ENCODE peak calls at places on chromosomes 13 and 19, in four cellular contexts. J is lung; A is heart right ventricle; R is CD8-positive, alpha-beta memory T cell. W is an unnamed sample.
A peak's percentile ranks its signal among the peaks of the same experiment; 100 is the strongest.

GRCh38 chr13:88031980-88032562 is 360.9 kb downstream of the SLITRK5 start:
- DNase-seq in J (no peak), A (no peak), R (no peak), W (no peak)

GRCh38 chr13:114050536-114051450 is 76.9 kb upstream of the C13orf46 start:
- DNase-seq in J (no peak), A (no peak), R (no peak), W (no peak)

GRCh38 chr19:1438035-1438932 is at the start of gene RPS15:
- DNase-seq in J (peak; percentile 95), A (peak; percentile 97), R (peak; percentile 94), W (peak; percentile 96)

GRCh38 chr13:41854758-41855157 is 106.2 kb downstream of the VWA8 start:
- DNase-seq in J (no peak), A (no peak), R (no peak), W (no peak)

GRCh38 chr13:65293530-65294198 is 1936.5 kb downstream of the PCDH9 start:
- DNase-seq in J (no peak), A (no peak), R (no peak), W (no peak)

GRCh38 chr19:53992211-53992610 is 774 bp downstream of the CACNG6 start:
- DNase-seq in J (no peak), A (no peak), R (no peak), W (no peak)

GRCh38 chr19:4352701-4353121 is 9.3 kb downstream of the MPND start:
- DNase-seq in J (no peak), A (no peak), R (peak; percentile 50), W (peak; percentile 30)

GRCh38 chr13:26011996-26012688 is 39.7 kb downstream of the SHISA2 start:
- DNase-seq in J (peak; percentile 41), A (peak; percentile 19), R (peak; percentile 26), W (peak; percentile 47)

GRCh38 chr19:8526345-8527062 is 12.5 kb upstream of the ZNF414 start:
- DNase-seq in J (peak; percentile 92), A (peak; percentile 91), R (no peak), W (no peak)

GRCh38 chr13:97112451-97113152 is 109.5 kb upstream of the MBNL2 start:
- DNase-seq in J (no peak), A (no peak), R (no peak), W (no peak)

GRCh38 chr19:55146078-55146647 is 2.8 kb downstream of the TNNT1 start:
- DNase-seq in J (no peak), A (no peak), R (no peak), W (no peak)

GRCh38 chr19:55491546-55492360 is 3.5 kb downstream of the SSC5D start:
- DNase-seq in J (no peak), A (no peak), R (no peak), W (no peak)

GRCh38 chr19:31285744-31286143 is 63.5 kb downstream of the TSHZ3 start:
- DNase-seq in J (no peak), A (no peak), R (no peak), W (no peak)

GRCh38 chr19:47049307-47049700 is 880 bp upstream of the TMEM160 start:
- DNase-seq in J (no peak), A (no peak), R (no peak), W (no peak)

GRCh38 chr19:14059093-14059480 is 2.8 kb downstream of the PALM3 start:
- DNase-seq in J (no peak), A (no peak), R (peak; percentile 34), W (peak; percentile 43)

DNA sequence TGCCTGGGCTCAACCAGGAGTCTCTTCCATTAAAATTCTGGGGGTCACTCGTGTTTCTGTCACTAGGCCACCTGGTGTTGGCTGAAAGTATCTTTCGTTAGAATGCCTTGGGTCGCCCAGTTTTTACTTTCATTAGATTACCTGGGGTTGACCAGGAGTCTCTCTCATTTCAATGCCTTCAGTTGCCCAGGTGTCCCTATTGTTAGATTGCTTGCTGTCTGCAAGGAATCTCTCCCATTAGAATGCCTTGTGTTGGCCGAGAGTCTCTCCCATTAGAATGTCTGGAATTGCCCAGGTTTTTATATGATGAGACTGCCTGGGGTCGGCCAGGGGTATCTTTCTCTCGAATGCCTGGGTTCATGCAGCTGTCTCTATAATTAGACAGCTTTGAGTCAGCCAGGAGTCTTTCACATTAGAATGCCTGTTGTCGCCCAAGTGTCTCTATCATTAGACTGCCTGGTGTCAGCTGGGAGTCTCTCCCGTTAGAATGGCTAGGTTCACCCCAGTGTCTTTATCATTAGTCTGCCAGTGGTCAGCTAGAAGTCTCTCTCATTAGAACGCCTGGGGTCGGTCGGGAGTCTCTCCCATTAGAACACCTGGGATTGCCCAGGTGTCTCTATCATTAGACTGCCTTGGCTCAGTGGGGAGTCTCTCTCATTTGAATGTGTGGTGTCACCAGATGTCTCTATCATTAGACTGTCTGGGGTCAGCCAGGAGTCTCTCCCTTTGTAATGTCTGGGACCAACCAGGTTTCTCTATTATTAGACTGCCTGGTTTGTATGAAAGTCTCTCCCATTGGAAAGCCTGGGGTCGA is 1446.8 kb downstream of the UQCRFS1 start:
- DNase-seq in J (no peak), A (no peak), R (no peak), W (no peak)
- H3K9me3 ChIP-seq in J (peaks cover 48% of the 10 kb centered on the region), A (peaks cover 24% of the 10 kb centered on the region), R (peaks cover 38% of the 10 kb centered on the region), W (peaks cover 4% of the 10 kb centered on the region)

DNA sequence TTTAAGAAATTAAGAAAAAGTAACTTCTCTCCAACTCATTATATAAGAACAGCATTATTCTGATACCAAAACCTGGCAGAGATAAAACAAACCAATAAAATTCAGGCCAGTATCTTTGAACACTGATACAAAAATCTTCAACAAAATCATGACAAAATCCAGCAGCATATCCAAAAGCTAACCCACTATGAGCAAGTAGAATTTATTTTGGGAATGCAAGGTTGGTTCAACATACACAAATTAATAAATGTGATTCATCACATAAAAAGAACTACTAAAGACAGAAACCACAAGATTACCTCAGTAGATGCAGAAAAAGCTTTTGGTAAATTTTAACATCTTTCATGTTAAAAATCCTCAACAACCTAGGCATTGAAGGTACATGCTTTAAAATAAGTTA is 12.3 kb downstream of the ZNF91 start:
- DNase-seq in J (no peak), A (no peak), R (no peak), W (no peak)
- H3K9me3 ChIP-seq in J (peaks cover 22% of the 10 kb centered on the region), A (peaks cover 29% of the 10 kb centered on the region), R (peaks cover 35% of the 10 kb centered on the region), W (peaks cover 30% of the 10 kb centered on the region)

GRCh38 chr13:30660796-30661195 is 43.1 kb downstream of the USPL1 start:
- DNase-seq in J (no peak), A (no peak), R (no peak), W (no peak)
- H3K9me3 ChIP-seq in J (no peaks in the 10 kb centered on the region), A (no peaks in the 10 kb centered on the region), R (no peaks in the 10 kb centered on the region), W (no peaks in the 10 kb centered on the region)

DNA sequence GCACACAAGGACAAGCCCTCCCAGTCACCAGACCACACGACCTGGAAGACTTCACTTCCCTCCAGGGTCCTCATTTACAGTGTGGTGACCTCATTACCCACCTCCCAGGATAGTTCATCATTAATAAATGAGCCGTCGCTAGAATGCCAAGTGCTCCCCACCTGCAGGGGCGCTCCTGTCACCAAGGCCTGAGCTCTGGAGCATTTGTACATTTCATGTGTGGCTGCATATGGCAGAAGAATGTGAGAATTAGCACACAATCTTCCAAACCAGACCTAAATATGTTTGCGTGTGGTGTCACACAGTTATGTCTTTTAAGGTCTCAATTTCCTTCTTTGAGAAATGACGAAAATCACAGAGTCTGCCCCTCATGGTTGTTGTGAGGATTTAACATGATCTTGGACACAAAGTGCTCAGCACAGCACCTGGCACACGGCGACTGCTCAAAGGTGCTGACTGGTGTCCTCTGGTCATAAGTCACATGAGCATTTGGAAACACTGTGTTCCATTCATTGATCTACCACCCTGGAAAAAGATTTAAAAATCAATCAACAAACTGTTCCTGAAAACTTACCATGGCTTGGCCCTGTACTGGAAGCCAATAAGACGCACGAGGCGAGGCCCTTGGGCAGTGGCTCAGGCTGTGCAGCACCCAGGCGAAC is 150.6 kb upstream of the SPACA7 start:
- DNase-seq in J (no peak), A (no peak), R (no peak), W (no peak)
- H3K9me3 ChIP-seq in J (no peaks in the 10 kb centered on the region), A (no peaks in the 10 kb centered on the region), R (no peaks in the 10 kb centered on the region), W (no peaks in the 10 kb centered on the region)